ENCODE peak calls at places on chromosomes 5 and 9, in six cellular contexts. W is tibial nerve, E is transverse colon, S is ovary, Z is SK-N-SH, V is suprapubic skin. X is an unnamed sample.

GRCh38 chr9:27714388-27714787 is 141.1 kb upstream of the C9orf72 start:
- DNase-seq in V (no peak), S (no peak), E (no peak), Z (peak; percentile 23), W (no peak), X (no peak)

GRCh38 chr5:74064911-74065310 is 438.9 kb downstream of the ARHGEF28 start:
- DNase-seq in S (no peak), E (no peak), V (no peak), W (no peak), Z (no peak), X (no peak)

GRCh38 chr5:27241564-27242257 is 203.3 kb upstream of the CDH9 start:
- DNase-seq in S (no peak), E (no peak), Z (no peak), V (no peak), W (no peak), X (no peak)

GRCh38 chr5:140312067-140312790 is 9.3 kb upstream of the PFDN1 start:
- DNase-seq in Z (no peak), W (no peak), V (no peak), S (no peak), E (no peak), X (no peak)

GRCh38 chr5:163963881-163964280 is 458.5 kb downstream of the MAT2B start:
- DNase-seq in V (no peak), S (no peak), E (no peak), Z (no peak), W (no peak), X (no peak)

GRCh38 chr9:13629067-13629466 is 349.6 kb upstream of the MPDZ start:
- DNase-seq in V (no peak), W (no peak), S (no peak), E (no peak), Z (no peak), X (no peak)

GRCh38 chr5:128315671-128316070 is 222.4 kb downstream of the FBN2 start:
- DNase-seq in S (no peak), V (no peak), Z (no peak), E (no peak), W (no peak), X (no peak)

GRCh38 chr5:160466889-160467554 is 45.4 kb downstream of the PTTG1 start:
- DNase-seq in W (no peak), Z (no peak), S (no peak), V (no peak), E (no peak), X (no peak)

GRCh38 chr5:42948961-42949347 is 91.2 kb downstream of the ANXA2R start:
- DNase-seq in E (no peak), Z (no peak), W (no peak), V (no peak), S (no peak), X (no peak)

GRCh38 chr5:89299998-89300397 is 417.0 kb upstream of the MEF2C start:
- DNase-seq in V (no peak), W (no peak), E (no peak), S (no peak), Z (no peak), X (no peak)

GRCh38 chr5:135315394-135315793 is 83.6 kb downstream of the MACROH2A1 start:
- DNase-seq in W (no peak), S (no peak), E (no peak), V (no peak), Z (no peak), X (no peak)

GRCh38 chr5:142145106-142145900 is 36.7 kb downstream of the NDFIP1 start:
- DNase-seq in S (peak; percentile 54), W (peak; percentile 91), V (peak; percentile 65), Z (peak; percentile 57), E (peak; percentile 61), X (no peak)

GRCh38 chr5:93596676-93597441 is 13.8 kb downstream of the NR2F1 start:
- DNase-seq in Z (peak; percentile 20), S (no peak), E (peak; percentile 70), W (no peak), V (no peak), X (peak; percentile 75)

GRCh38 chr9:36147441-36148175 is 11.1 kb downstream of the GLIPR2 start:
- DNase-seq in S (no peak), E (no peak), Z (no peak), W (no peak), V (no peak), X (no peak)

GRCh38 chr9:28444637-28445036 is 871.4 kb upstream of the C9orf72 start:
- DNase-seq in E (no peak), V (no peak), W (no peak), Z (no peak), S (no peak), X (no peak)

GRCh38 chr9:26657958-26658357 is 234.6 kb downstream of the CAAP1 start:
- DNase-seq in Z (no peak), E (no peak), V (no peak), S (no peak), W (no peak), X (no peak)

GRCh38 chr5:43110606-43111170 is 10.0 kb upstream of the ZNF131 start:
- DNase-seq in Z (peak; percentile 32), W (no peak), V (no peak), E (peak; percentile 44), S (no peak), X (no peak)

GRCh38 chr9:555493-555892 is 286.0 kb upstream of the DMRT1 start:
- DNase-seq in S (no peak), W (no peak), Z (no peak), E (no peak), V (no peak), X (no peak)

GRCh38 chr9:77883846-77884771 is 147.5 kb downstream of the GNAQ start:
- DNase-seq in W (no peak), E (no peak), S (no peak), V (no peak), Z (no peak), X (no peak)

GRCh38 chr5:164188733-164189148 is 683.3 kb downstream of the MAT2B start:
- DNase-seq in S (no peak), W (no peak), Z (peak; percentile 58), V (no peak), E (no peak), X (no peak)

GRCh38 chr5:20276061-20276958 is 288.3 kb upstream of the CDH18 start:
- DNase-seq in Z (no peak), W (no peak), S (no peak), E (no peak), V (no peak), X (no peak)

GRCh38 chr9:115403753-115404152 is 285.8 kb upstream of the TNC start:
- DNase-seq in Z (no peak), E (no peak), V (no peak), W (no peak), S (no peak), X (no peak)

GRCh38 chr5:138824924-138825863 is 49.9 kb downstream of the LRRTM2 start:
- DNase-seq in V (no peak), W (no peak), E (no peak), S (no peak), Z (peak; percentile 61), X (no peak)
- TF ChIP-seq CTCF in V (peak; percentile 50), W (peak; percentile 48), E (peak; percentile 54), S (no peak), Z (peak; percentile 69), X (peak; percentile 35)

GRCh38 chr5:116699348-116699747 is 124.7 kb upstream of the SEMA6A start:
- DNase-seq in E (no peak), W (no peak), S (no peak), V (no peak), Z (no peak), X (no peak)

GRCh38 chr5:116696356-116696755 is 121.7 kb upstream of the SEMA6A start:
- DNase-seq in Z (peak; percentile 27), W (no peak), V (no peak), E (no peak), S (no peak), X (no peak)
- TF ChIP-seq EP300 in Z (no peak), W (no peak), V (no peak), E (no peak), S (no peak), X (no peak)

GRCh38 chr5:144143625-144144024 is 26.8 kb downstream of the YIPF5 start:
- DNase-seq in S (no peak), W (no peak), E (no peak), V (no peak), Z (no peak), X (no peak)

GRCh38 chr5:144141581-144141980 is 28.9 kb downstream of the YIPF5 start:
- DNase-seq in E (no peak), Z (no peak), W (no peak), V (no peak), S (no peak), X (no peak)

GRCh38 chr5:144142826-144143167 is 27.7 kb downstream of the YIPF5 start:
- DNase-seq in Z (no peak), E (no peak), W (no peak), V (no peak), S (no peak), X (no peak)

GRCh38 chr5:144142030-144142825 is 28.2 kb downstream of the YIPF5 start:
- DNase-seq in S (no peak), V (no peak), Z (peak; percentile 36), E (no peak), W (no peak), X (no peak)

GRCh38 chr5:144139586-144139985 is 30.9 kb downstream of the YIPF5 start:
- DNase-seq in E (no peak), S (no peak), W (peak; percentile 13), V (peak; percentile 59), Z (no peak), X (no peak)
- TF ChIP-seq CTCF in E (no peak), S (no peak), W (no peak), V (no peak), Z (no peak), X (no peak)

GRCh38 chr5:132465095-132465707 is 25.4 kb downstream of the IRF1 start:
- DNase-seq in S (no peak), W (no peak), E (peak; percentile 26), Z (no peak), V (no peak), X (no peak)

GRCh38 chr5:132468665-132469379 is 21.8 kb downstream of the IRF1 start:
- DNase-seq in Z (no peak), E (peak; percentile 3), W (no peak), V (peak; percentile 17), S (no peak), X (no peak)

GRCh38 chr5:132469380-132470372 is 20.9 kb downstream of the IRF1 start:
- DNase-seq in W (no peak), Z (no peak), S (no peak), V (peak; percentile 37), E (peak; percentile 8), X (no peak)

GRCh38 chr5:132466453-132467291 is 23.9 kb downstream of the IRF1 start:
- DNase-seq in Z (no peak), E (peak; percentile 74), V (peak; percentile 0), S (no peak), W (no peak), X (no peak)

DNA sequence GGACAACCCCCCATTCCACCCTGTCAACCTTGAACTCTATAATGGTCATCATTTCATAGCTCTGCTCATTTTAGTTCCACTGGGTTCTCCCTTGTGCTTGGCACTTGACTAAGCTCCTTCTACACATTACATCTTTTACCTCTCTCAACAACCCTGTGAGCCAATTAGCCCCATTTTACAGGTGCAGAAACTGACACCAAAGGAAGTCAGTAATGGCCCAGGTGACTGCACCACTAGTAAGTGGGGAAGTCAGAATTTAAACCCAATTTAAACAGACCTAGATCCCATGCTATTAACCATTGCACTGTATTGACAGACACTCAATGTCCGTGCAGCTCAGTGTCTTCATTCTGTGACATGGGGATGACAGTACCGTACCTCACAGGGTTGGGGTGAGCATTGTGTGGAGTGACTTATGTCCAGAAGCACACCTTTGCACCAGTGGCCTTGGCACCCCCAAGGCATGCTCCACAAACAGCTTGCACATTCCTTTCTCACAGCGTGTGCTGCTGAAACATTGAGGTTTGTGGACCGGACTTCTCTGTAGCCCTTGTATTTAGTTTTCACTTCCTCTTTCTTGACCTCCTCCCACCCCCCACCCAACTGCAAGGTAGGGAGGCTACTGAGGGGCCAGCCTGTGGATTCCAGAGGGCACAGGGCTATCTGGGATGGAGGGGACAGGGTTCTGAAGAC is 23.1 kb downstream of the IRF1 start:
- DNase-seq in S (no peak), W (no peak), V (peak; percentile 2), Z (no peak), E (peak; percentile 39), X (no peak)
- TF ChIP-seq EP300 in S (no peak), W (no peak), V (no peak), Z (no peak), E (no peak), X (no peak)

X was measured in esophagus muscularis mucosa.